ENCODE peak calls at places on chromosome 15, in nine cellular contexts. L is epithelial cell of prostate, Y is WTC11, G is NCI-H82, Z is AG04450, J is NCI-H1092 treated with DMSO at 0.1 percent for 48 hours, D is adrenal gland, A is NCI-H2081, U is fibroblast of lung. O is an unnamed sample.

GRCh38 chr15:77057072-77057471 is 13.8 kb downstream of the TSPAN3 start:
- DNase-seq in U (no peak), Y (no peak), G (no peak), A (no peak), L (no peak), D (no peak), J (no peak), Z (no peak), O (no peak)

GRCh38 chr15:69628256-69629093 is 175.9 kb downstream of the RPLP1 start:
- DNase-seq in Y (no peak), D (no peak), L (no peak), U (no peak), A (no peak), Z (no peak), G (no peak), J (no peak), O (no peak)

GRCh38 chr15:32700501-32701150 is 17.2 kb upstream of the GREM1 start:
- DNase-seq in Y (no peak), Z (no peak), L (no peak), A (no peak), D (no peak), J (no peak), G (no peak), U (no peak), O (no peak)

GRCh38 chr15:34855397-34855796 is 60.0 kb upstream of the ACTC1 start:
- DNase-seq in L (peak), G (no peak), J (peak), A (peak), Z (peak), U (peak), D (no peak), Y (no peak), O (peak)

GRCh38 chr15:67290319-67290718 is 35.7 kb downstream of the IQCH start:
- DNase-seq in U (peak), D (no peak), A (no peak), J (no peak), Y (no peak), G (no peak), Z (no peak), L (no peak), O (no peak)

GRCh38 chr15:69410290-69410874 is 3.8 kb upstream of the KIF23 start:
- DNase-seq in Y (peak), Z (no peak), L (peak), G (peak), D (no peak), U (no peak), J (peak), A (peak), O (peak)

GRCh38 chr15:101008158-101009139 is 89.3 kb downstream of the LRRK1 start:
- DNase-seq in A (peak), G (peak), L (no peak), Y (peak), Z (no peak), J (peak), D (peak), U (peak), O (peak)

GRCh38 chr15:84702961-84703482 is 12.9 kb downstream of the SEC11A start:
- DNase-seq in G (no peak), J (no peak), U (peak), L (no peak), Y (no peak), D (peak), A (no peak), Z (no peak), O (peak)